ENCODE peak calls at places on chromosomes 2 and 18, in four cellular contexts. B is upper lobe of right lung, F is breast epithelium, H is fibroblast of lung. X is an unnamed sample. For H3K9me3, the result is how much of the 10 kb centered on the place peaks cover.

GRCh38 chr18:51070545-51070944 is 40.5 kb downstream of the SMAD4 start:
- DNase-seq in B (no peak), F (no peak), H (peak), X (no peak)

GRCh38 chr2:218618102-218618860 is 10.6 kb downstream of the PLCD4 start:
- DNase-seq in B (no peak), F (no peak), H (peak), X (no peak)

GRCh38 chr2:223215136-223215535 is 163.1 kb downstream of the KCNE4 start:
- DNase-seq in B (no peak), F (no peak), H (no peak), X (no peak)

GRCh38 chr2:48914477-48915077 is 159.1 kb upstream of the LHCGR start:
- DNase-seq in B (no peak), F (no peak), H (no peak), X (no peak)

GRCh38 chr2:36404312-36404711 is 48.7 kb downstream of the CRIM1 start:
- DNase-seq in B (no peak), F (no peak), H (no peak), X (no peak)

GRCh38 chr2:140274891-140275290 is 1494.7 kb upstream of the NXPH2 start:
- DNase-seq in B (no peak), F (no peak), H (no peak), X (no peak)

GRCh38 chr2:30406853-30407252 is 40.2 kb upstream of the LCLAT1 start:
- DNase-seq in B (no peak), F (no peak), H (no peak), X (no peak)

GRCh38 chr18:48649231-48649630 is 110.4 kb downstream of the CTIF start:
- DNase-seq in B (no peak), F (peak), H (no peak), X (no peak)

GRCh38 chr2:148534416-148535205 is 109.9 kb upstream of the EPC2 start:
- DNase-seq in B (no peak), F (no peak), H (peak), X (no peak)

GRCh38 chr2:23029111-23029510 is 355.9 kb upstream of the KLHL29 start:
- DNase-seq in B (no peak), F (no peak), H (no peak), X (no peak)

GRCh38 chr18:35267809-35268208 is 22.2 kb downstream of the ZSCAN30 start:
- DNase-seq in B (peak), F (no peak), H (no peak), X (no peak)

GRCh38 chr2:186575302-186575701 is 14.6 kb upstream of the ITGAV start:
- DNase-seq in B (no peak), F (no peak), H (peak), X (no peak)

GRCh38 chr2:230757476-230757875 is 44.8 kb downstream of the CAB39 start:
- DNase-seq in B (no peak), F (no peak), H (peak), X (no peak)

GRCh38 chr18:31736630-31737029 is 24.1 kb downstream of the SLC25A52 start:
- DNase-seq in B (no peak), F (no peak), H (no peak), X (no peak)

GRCh38 chr2:42881732-42882131 is 89.3 kb upstream of the HAAO start:
- DNase-seq in B (no peak), F (no peak), H (no peak), X (no peak)

GRCh38 chr2:224518806-224519580 is 66.2 kb downstream of the CUL3 start:
- DNase-seq in B (no peak), F (no peak), H (peak), X (no peak)

GRCh38 chr2:232687382-232688160 is 9.6 kb upstream of the GIGYF2 start:
- DNase-seq in B (no peak), F (no peak), H (no peak), X (no peak)

GRCh38 chr2:31877008-31877407 is 133.8 kb downstream of the MEMO1 start:
- DNase-seq in B (no peak), F (no peak), H (peak), X (no peak)

GRCh38 chr2:167944825-167945659 is 302.4 kb downstream of the STK39 start:
- DNase-seq in B (no peak), F (no peak), H (no peak), X (no peak)

DNA sequence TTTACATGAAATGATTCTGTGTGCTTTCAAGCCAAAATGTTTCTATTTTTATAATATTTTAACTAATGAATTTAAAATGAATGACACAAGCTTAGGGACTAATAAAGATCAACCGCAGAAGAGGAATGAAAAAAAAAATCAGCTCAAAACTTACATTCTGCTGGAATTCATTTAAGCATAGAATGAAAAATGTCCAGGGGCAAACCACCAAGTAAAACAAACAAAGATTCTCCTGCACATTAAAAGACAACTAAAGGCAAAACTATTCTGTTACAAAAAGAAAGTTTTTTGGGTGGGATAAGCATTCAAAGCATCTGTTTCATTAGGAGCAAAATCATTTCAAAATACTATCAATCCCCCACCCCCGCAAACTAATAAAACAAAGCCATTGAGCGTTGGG is 99.3 kb upstream of the SOX11 start:
- DNase-seq in B (no peak), F (no peak), H (peak), X (no peak)
- H3K9me3 ChIP-seq in B (under half), F (under half), H (under half), X (under half)

GRCh38 chr2:3291113-3291512 is 86.5 kb downstream of the EIPR1 start:
- DNase-seq in B (no peak), F (no peak), H (no peak), X (no peak)
- H3K9me3 ChIP-seq in B (under half), F (under half), H (under half), X (under half)

GRCh38 chr2:229191413-229191812 is 79.7 kb downstream of the PID1 start:
- DNase-seq in B (no peak), F (no peak), H (no peak), X (no peak)

GRCh38 chr2:229195346-229195947 is 75.6 kb downstream of the PID1 start:
- DNase-seq in B (no peak), F (no peak), H (no peak), X (no peak)

GRCh38 chr2:229193281-229193680 is 77.8 kb downstream of the PID1 start:
- DNase-seq in B (no peak), F (no peak), H (no peak), X (no peak)

GRCh38 chr2:229199267-229199666 is 71.8 kb downstream of the PID1 start:
- DNase-seq in B (no peak), F (no peak), H (no peak), X (no peak)

GRCh38 chr2:229196448-229196847 is 74.6 kb downstream of the PID1 start:
- DNase-seq in B (no peak), F (no peak), H (no peak), X (no peak)
- H3K9me3 ChIP-seq in B (under half), F (under half), H (under half), X (under half)

GRCh38 chr2:121547646-121548045 is 17.0 kb downstream of the RNU4ATAC start:
- DNase-seq in B (no peak), F (no peak), H (no peak), X (no peak)

GRCh38 chr2:121554998-121555397 is 24.3 kb downstream of the RNU4ATAC start:
- DNase-seq in B (no peak), F (no peak), H (no peak), X (no peak)

GRCh38 chr2:121545257-121545656 is 14.6 kb downstream of the RNU4ATAC start:
- DNase-seq in B (no peak), F (no peak), H (no peak), X (no peak)

DNA sequence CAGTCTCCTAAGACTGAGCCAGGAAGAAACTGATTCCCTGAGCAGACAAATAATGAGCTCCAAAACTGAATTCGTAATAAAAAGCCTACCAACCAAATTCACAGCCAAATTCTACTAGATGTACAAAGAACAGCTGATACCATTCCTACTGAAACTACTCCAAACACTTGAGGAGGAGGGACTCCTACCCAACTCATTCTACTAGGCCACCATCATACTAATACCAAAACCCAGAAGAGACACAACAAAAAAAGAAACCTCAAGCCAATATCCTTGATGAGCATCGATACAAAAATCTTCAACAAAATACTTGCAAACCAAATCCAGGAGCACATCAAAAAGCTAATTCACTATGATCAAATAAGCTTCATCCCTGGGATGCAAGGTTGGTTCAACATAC is 20.0 kb downstream of the RNU4ATAC start:
- DNase-seq in B (no peak), F (no peak), H (no peak), X (no peak)
- H3K9me3 ChIP-seq in B (under half), F (under half), H (under half), X (under half)

X was measured in T-helper 17 cell.